ENCODE peak calls at places on chromosomes 5 and 9, in seven cellular contexts. P is lung, S is hepatocyte, B is IMR-90, R is WERI-Rb-1, L is GM12878, Q is A549. K is an unnamed sample.

GRCh38 chr9:136784249-136784996 is 6.7 kb upstream of the TMEM141 start:
- DNase-seq in S (no peak), R (no peak), Q (peak), P (no peak), B (no peak), L (no peak), K (no peak)

GRCh38 chr9:83981126-83981871 is 694 bp downstream of the RMI1 start:
- DNase-seq in L (no peak), P (no peak), B (peak), R (peak), S (peak), Q (peak), K (no peak)

GRCh38 chr5:115097236-115097635 is 72.5 kb downstream of the TRIM36 start:
- DNase-seq in Q (no peak), L (no peak), P (no peak), B (no peak), R (no peak), S (no peak), K (no peak)

GRCh38 chr9:16681659-16681990 is 188.8 kb downstream of the BNC2 start:
- DNase-seq in B (no peak), S (no peak), Q (no peak), L (no peak), R (no peak), P (no peak), K (no peak)

GRCh38 chr5:21654-22233 is 70.2 kb upstream of the PLEKHG4B start:
- DNase-seq in R (no peak), P (no peak), B (peak), Q (peak), L (no peak), S (no peak), K (no peak)

GRCh38 chr5:161544350-161544765 is 2.2 kb downstream of the GABRB2 start:
- DNase-seq in Q (peak), L (no peak), S (peak), B (peak), R (peak), P (no peak), K (no peak)

GRCh38 chr9:75072895-75073294 is 15.1 kb downstream of the NMRK1 start:
- DNase-seq in B (no peak), S (no peak), P (no peak), Q (no peak), R (no peak), L (no peak), K (no peak)

GRCh38 chr9:134007150-134007549 is 15.0 kb upstream of the VAV2 start:
- DNase-seq in Q (no peak), B (no peak), S (no peak), R (no peak), P (no peak), L (no peak), K (no peak)

GRCh38 chr5:37375091-37375490 is 4.0 kb upstream of the WDR70 start:
- DNase-seq in L (no peak), B (no peak), Q (no peak), P (no peak), S (no peak), R (no peak), K (no peak)

GRCh38 chr9:108156270-108156998 is 666.9 kb upstream of the KLF4 start:
- DNase-seq in S (peak), B (no peak), Q (peak), L (no peak), P (no peak), R (no peak), K (no peak)

GRCh38 chr9:134379774-134380431 is 53.6 kb downstream of the RXRA start:
- DNase-seq in R (no peak), B (no peak), Q (peak), L (no peak), P (no peak), S (no peak), K (peak)

GRCh38 chr9:17291766-17292165 is 156.9 kb downstream of the CNTLN start:
- DNase-seq in Q (no peak), B (peak), R (no peak), S (no peak), L (no peak), P (no peak), K (no peak)

GRCh38 chr9:124077915-124078572 is 66.5 kb downstream of the LHX2 start:
- DNase-seq in R (no peak), Q (no peak), S (no peak), B (no peak), L (no peak), P (no peak), K (no peak)

GRCh38 chr9:6439051-6439703 is 26.2 kb downstream of the UHRF2 start:
- DNase-seq in L (no peak), Q (no peak), B (no peak), S (no peak), P (no peak), R (no peak), K (no peak)

GRCh38 chr9:3842839-3843238 is 317.0 kb upstream of the RFX3 start:
- DNase-seq in Q (no peak), L (no peak), R (no peak), S (no peak), P (no peak), B (peak), K (no peak)

GRCh38 chr9:136626066-136626725 is 36.5 kb upstream of the EGFL7 start:
- DNase-seq in B (no peak), P (no peak), Q (no peak), S (no peak), R (peak), L (no peak), K (no peak)

GRCh38 chr9:93893899-93894690 is 61.1 kb downstream of the BARX1 start:
- DNase-seq in B (no peak), S (peak), Q (no peak), R (peak), L (no peak), P (no peak), K (no peak)

GRCh38 chr5:128613757-128614156 is 75.7 kb upstream of the FBN2 start:
- DNase-seq in L (no peak), Q (no peak), P (no peak), R (no peak), B (peak), S (no peak), K (no peak)

GRCh38 chr5:54701179-54701578 is 183.6 kb downstream of the SNX18 start:
- DNase-seq in Q (peak), B (peak), L (no peak), P (peak), R (no peak), S (peak), K (no peak)
- H3K27ac ChIP-seq in Q (no peak), B (peak), L (no peak), P (no peak), R (no peak), S (no peak), K (no peak)

GRCh38 chr5:4614088-4614487 is 526.0 kb upstream of the ADAMTS16 start:
- DNase-seq in S (no peak), Q (no peak), B (no peak), R (peak), L (no peak), P (no peak), K (no peak)

GRCh38 chr5:4613440-4613839 is 526.7 kb upstream of the ADAMTS16 start:
- DNase-seq in P (no peak), Q (no peak), L (no peak), R (no peak), S (no peak), B (no peak), K (no peak)
- H3K27ac ChIP-seq in P (no peak), Q (no peak), L (no peak), R (no peak), S (no peak), B (no peak), K (no peak)

DNA sequence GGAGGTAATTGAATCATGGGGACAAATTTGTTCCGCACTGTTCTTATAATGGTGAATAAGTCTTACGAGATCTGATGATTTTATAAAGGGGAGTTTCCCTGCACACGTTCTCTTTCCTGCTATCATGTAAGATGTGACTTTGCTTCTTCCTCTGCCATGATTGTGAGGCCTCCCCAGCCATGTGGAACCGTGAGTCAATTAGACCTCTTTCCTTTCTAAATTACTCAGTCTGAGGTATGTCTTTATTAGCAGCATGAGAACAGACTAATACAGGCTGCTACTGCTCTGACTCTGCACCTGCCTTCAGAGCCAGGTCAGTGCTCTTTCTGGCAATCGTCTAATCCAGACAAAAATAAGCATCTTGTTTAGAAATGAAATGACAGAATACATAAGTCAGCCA is 479.2 kb upstream of the TUSC1 start:
- DNase-seq in S (no peak), L (no peak), B (no peak), Q (no peak), P (no peak), R (no peak), K (no peak)
- H3K27ac ChIP-seq in S (no peak), L (no peak), B (no peak), Q (no peak), P (no peak), R (no peak), K (no peak)

GRCh38 chr5:154714271-154714986 is 40.7 kb upstream of the LARP1 start:
- DNase-seq in P (peak), L (peak), S (no peak), R (no peak), Q (no peak), B (peak), K (no peak)
- H3K27ac ChIP-seq in P (no peak), L (no peak), S (no peak), R (no peak), Q (peak), B (peak), K (no peak)

DNA sequence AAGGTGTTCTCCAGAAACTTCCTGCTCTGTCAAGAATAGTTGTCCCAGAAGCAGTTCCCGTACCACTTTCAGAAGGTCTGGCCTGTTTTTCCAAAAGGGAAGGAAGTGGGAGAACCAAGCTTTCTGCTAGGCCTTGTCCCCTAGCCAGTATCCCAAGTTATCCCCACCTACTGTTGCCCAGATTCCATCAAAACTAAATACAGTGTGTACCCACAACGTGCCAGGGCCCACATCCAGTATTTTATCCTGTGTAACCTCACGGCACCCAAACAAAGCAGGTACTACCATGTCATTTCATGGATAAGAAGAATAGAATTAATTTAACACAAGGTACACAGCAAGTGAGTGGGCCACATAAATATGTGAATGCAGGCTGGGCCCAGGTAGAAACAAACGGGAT is 126.2 kb downstream of the CDK5RAP2 start:
- DNase-seq in S (no peak), Q (no peak), R (no peak), B (no peak), P (no peak), L (no peak), K (no peak)
- H3K27ac ChIP-seq in S (no peak), Q (no peak), R (no peak), B (no peak), P (no peak), L (no peak), K (no peak)